ENCODE peak calls at places on chromosomes 4 and X, in nine cellular contexts. L, N, S, H, G, Y, T, J and Z are unnamed samples.

GRCh38 chrX:16934212-16934611 is 12.2 kb upstream of the REPS2 start:
- DNase-seq in L (no peak), N (no peak), G (no peak), S (no peak), H (no peak), J (no peak), Y (no peak), T (no peak), Z (no peak)

GRCh38 chrX:134821370-134821769 is 163.1 kb upstream of the PLAC1 start:
- DNase-seq in Y (peak; percentile 22), J (peak; percentile 77), N (no peak), G (no peak), L (peak; percentile 37), T (no peak), S (no peak), H (peak; percentile 8), Z (no peak)

GRCh38 chr4:4854649-4855292 is 4.7 kb upstream of the MSX1 start:
- DNase-seq in N (no peak), L (no peak), J (no peak), Y (no peak), G (no peak), H (peak; percentile 68), S (no peak), T (peak; percentile 67), Z (no peak)

GRCh38 chrX:74382613-74383012 is 38.7 kb upstream of the SLC16A2 start:
- DNase-seq in Y (peak; percentile 31), H (peak; percentile 73), J (peak; percentile 86), N (peak; percentile 63), G (peak; percentile 50), S (peak; percentile 72), T (peak; percentile 38), L (peak; percentile 47), Z (no peak)

GRCh38 chrX:114959729-114960128 is 57.7 kb downstream of the IL13RA2 start:
- DNase-seq in G (no peak), S (no peak), N (no peak), T (no peak), Y (no peak), J (peak; percentile 23), L (no peak), H (no peak), Z (no peak)

GRCh38 chr4:160835789-160836188 is 1328.0 kb downstream of the FSTL5 start:
- DNase-seq in H (peak; percentile 21), S (no peak), J (no peak), N (peak; percentile 25), Y (no peak), T (no peak), G (peak; percentile 1), L (peak; percentile 14), Z (no peak)

GRCh38 chrX:54748626-54749025 is 49.4 kb downstream of the ITIH6 start:
- DNase-seq in S (no peak), T (no peak), J (no peak), Y (no peak), L (no peak), G (no peak), H (no peak), N (no peak), Z (no peak)

GRCh38 chrX:7045238-7045955 is 102.1 kb upstream of the STS start:
- DNase-seq in S (no peak), G (no peak), T (no peak), J (no peak), L (no peak), H (no peak), Y (no peak), N (no peak), Z (no peak)

GRCh38 chr4:189059996-189060570 is 880.6 kb upstream of the FRG1 start:
- DNase-seq in J (peak; percentile 13), G (no peak), Y (no peak), S (no peak), H (no peak), T (no peak), N (no peak), L (no peak), Z (no peak)

GRCh38 chr4:91485415-91485814 is 818.4 kb upstream of the GRID2 start:
- DNase-seq in Y (no peak), S (no peak), H (no peak), N (no peak), J (no peak), G (no peak), T (no peak), L (no peak), Z (no peak)

GRCh38 chrX:70720721-70721120 is 187.8 kb downstream of the TEX11 start:
- DNase-seq in Y (no peak), G (no peak), S (no peak), L (no peak), T (no peak), N (no peak), J (no peak), H (no peak), Z (no peak)

GRCh38 chrX:103687073-103687695 is 685 bp upstream of the MORF4L2 start:
- DNase-seq in G (no peak), L (peak; percentile 85), Y (peak; percentile 89), N (peak; percentile 85), S (peak; percentile 85), T (peak; percentile 85), H (peak; percentile 90), J (no peak), Z (no peak)

GRCh38 chr4:169397762-169398161 is 127.0 kb upstream of the SH3RF1 start:
- DNase-seq in T (no peak), J (peak; percentile 78), L (peak; percentile 15), G (no peak), N (no peak), S (no peak), H (no peak), Y (no peak), Z (no peak)

GRCh38 chr4:968221-968620 is 5.1 kb downstream of the DGKQ start:
- DNase-seq in N (no peak), T (no peak), Y (no peak), L (no peak), J (no peak), S (no peak), G (no peak), H (peak; percentile 57), Z (no peak)

GRCh38 chrX:150623583-150623982 is 55.2 kb downstream of the MTM1 start:
- DNase-seq in H (no peak), J (no peak), G (no peak), S (no peak), L (no peak), N (no peak), Y (no peak), T (no peak), Z (no peak)

GRCh38 chrX:135688137-135688536 is 25.3 kb upstream of the CT45A1 start:
- DNase-seq in H (peak; percentile 9), G (peak; percentile 3), S (no peak), N (no peak), T (no peak), Y (no peak), J (peak; percentile 0), L (peak; percentile 25), Z (no peak)

GRCh38 chr4:53688186-53688790 is 97.0 kb upstream of the LNX1 start:
- DNase-seq in G (no peak), Y (no peak), N (peak; percentile 48), S (no peak), T (no peak), H (no peak), J (peak; percentile 100), L (peak; percentile 93), Z (peak; percentile 48)

GRCh38 chr4:41620594-41621256 is 82.8 kb downstream of the LIMCH1 start:
- DNase-seq in N (no peak), G (no peak), S (no peak), H (no peak), J (no peak), T (no peak), L (no peak), Y (no peak), Z (no peak)

GRCh38 chr4:156336516-156336915 is 382.9 kb upstream of the CTSO start:
- DNase-seq in G (no peak), N (no peak), J (peak; percentile 36), Y (no peak), L (peak; percentile 16), T (no peak), S (no peak), H (no peak), Z (no peak)

GRCh38 chr4:94621491-94622080 is 136.2 kb upstream of the BMPR1B start:
- DNase-seq in Y (no peak), H (peak; percentile 57), T (peak; percentile 14), S (no peak), L (peak; percentile 11), J (peak; percentile 60), G (peak; percentile 18), N (peak; percentile 19), Z (peak; percentile 18)

GRCh38 chr4:3466691-3467600 is 3.8 kb downstream of the DOK7 start:
- DNase-seq in G (no peak), J (no peak), L (no peak), H (no peak), Y (peak; percentile 30), T (no peak), N (no peak), S (no peak), Z (no peak)

GRCh38 chr4:71262161-71262560 is 76.7 kb upstream of the SLC4A4 start:
- DNase-seq in S (no peak), H (no peak), T (no peak), G (no peak), N (no peak), L (peak; percentile 11), J (peak; percentile 86), Y (no peak), Z (no peak)

GRCh38 chr4:176761872-176762271 is 30.9 kb downstream of the VEGFC start:
- DNase-seq in J (no peak), N (no peak), H (no peak), T (no peak), S (no peak), L (no peak), G (no peak), Y (no peak), Z (no peak)

GRCh38 chr4:3301450-3302163 is 8.8 kb downstream of the RGS12 start:
- DNase-seq in G (no peak), H (no peak), L (no peak), S (no peak), T (no peak), Y (no peak), N (peak; percentile 10), J (no peak), Z (no peak)

GRCh38 chr4:40547446-40548132 is 82.1 kb downstream of the RBM47 start:
- DNase-seq in S (no peak), T (no peak), Y (no peak), H (no peak), J (peak; percentile 30), L (peak; percentile 50), N (no peak), G (no peak), Z (no peak)

GRCh38 chrX:94400488-94400887 is 726.5 kb downstream of the FAM133A start:
- DNase-seq in J (no peak), N (peak; percentile 31), T (no peak), S (no peak), Y (no peak), L (no peak), G (no peak), H (no peak), Z (peak; percentile 2)

GRCh38 chr4:2250764-2251072 is 8.8 kb upstream of the HAUS3 start:
- DNase-seq in H (no peak), N (no peak), J (no peak), L (no peak), T (no peak), Y (no peak), G (no peak), S (no peak), Z (no peak)

GRCh38 chr4:150816491-150816890 is 198.6 kb downstream of the LRBA start:
- DNase-seq in H (no peak), S (no peak), J (peak; percentile 66), N (no peak), G (no peak), L (no peak), Y (no peak), T (no peak), Z (no peak)

GRCh38 chrX:13005671-13006473 is 31.0 kb downstream of the TMSB4X start:
- DNase-seq in Y (no peak), T (no peak), H (no peak), L (no peak), G (no peak), S (no peak), N (peak; percentile 61), J (peak; percentile 15), Z (no peak)

GRCh38 chr4:74364649-74365491 is at the start of gene EREG:
- DNase-seq in T (no peak), S (peak; percentile 70), G (no peak), H (peak; percentile 73), L (peak; percentile 13), N (peak; percentile 11), J (peak; percentile 30), Y (no peak), Z (no peak)

GRCh38 chrX:136209016-136209738 is 42.0 kb downstream of the MAP7D3 start:
- DNase-seq in Y (peak; percentile 38), G (peak; percentile 22), H (peak; percentile 55), S (no peak), N (peak; percentile 32), L (peak; percentile 40), T (no peak), J (peak; percentile 60), Z (no peak)